ENCODE peak calls at places on chromosomes 16 and 17, in nine cellular contexts. Y, W, D, B, U, Z, O, P and N are unnamed samples. For H3K9me3, the result is how much of the 10 kb centered on the place peaks cover.

GRCh38 chr17:17315142-17315821 is 12.1 kb downstream of the NT5M start:
- DNase-seq in Y (no peak), W (no peak), D (no peak), B (no peak), U (no peak), Z (peak), O (no peak), P (no peak), N (no peak)

GRCh38 chr16:19284207-19284606 is 1.3 kb upstream of the CLEC19A start:
- DNase-seq in Y (no peak), W (no peak), D (no peak), B (no peak), U (peak), Z (peak), O (no peak), P (no peak), N (peak)

GRCh38 chr17:70855401-70856054 is 686.2 kb downstream of the KCNJ2 start:
- DNase-seq in Y (no peak), W (no peak), D (no peak), B (no peak), U (no peak), Z (peak), O (no peak), P (no peak), N (no peak)

GRCh38 chr17:28480278-28480677 is 6.8 kb downstream of the SLC13A2 start:
- DNase-seq in Y (no peak), W (no peak), D (no peak), B (no peak), U (no peak), Z (no peak), O (no peak), P (no peak), N (peak)

GRCh38 chr17:4531988-4532736 is 23.0 kb downstream of the MYBBP1A start:
- DNase-seq in Y (no peak), W (no peak), D (no peak), B (no peak), U (no peak), Z (no peak), O (no peak), P (no peak), N (no peak)

GRCh38 chr17:41178341-41178740 is 320 bp upstream of the KRTAP4-2 start:
- DNase-seq in Y (no peak), W (no peak), D (no peak), B (no peak), U (no peak), Z (no peak), O (no peak), P (no peak), N (no peak)

GRCh38 chr17:670286-670685 is 44.4 kb downstream of the VPS53 start:
- DNase-seq in Y (no peak), W (no peak), D (no peak), B (no peak), U (no peak), Z (no peak), O (no peak), P (no peak), N (no peak)

GRCh38 chr17:51848451-51848850 is 310.1 kb downstream of the CA10 start:
- DNase-seq in Y (no peak), W (no peak), D (no peak), B (no peak), U (no peak), Z (no peak), O (no peak), P (no peak), N (no peak)

GRCh38 chr16:1960665-1961630 is 1.6 kb downstream of the NDUFB10 start:
- DNase-seq in Y (peak), W (no peak), D (peak), B (no peak), U (peak), Z (no peak), O (peak), P (no peak), N (peak)

GRCh38 chr17:74119960-74120359 is 83.5 kb upstream of the RPL38 start:
- DNase-seq in Y (no peak), W (no peak), D (no peak), B (no peak), U (no peak), Z (no peak), O (no peak), P (no peak), N (no peak)

GRCh38 chr17:50274142-50274944 is at the start of gene TMEM92:
- DNase-seq in Y (peak), W (no peak), D (peak), B (no peak), U (no peak), Z (peak), O (no peak), P (peak), N (peak)

GRCh38 chr17:69961488-69962145 is 113.4 kb upstream of the KCNJ16 start:
- DNase-seq in Y (no peak), W (no peak), D (peak), B (peak), U (peak), Z (peak), O (no peak), P (peak), N (no peak)

GRCh38 chr16:57092786-57093301 is 461 bp downstream of the CPNE2 start:
- DNase-seq in Y (peak), W (peak), D (peak), B (peak), U (peak), Z (peak), O (peak), P (peak), N (peak)

GRCh38 chr16:3363793-3364192 is 8.1 kb downstream of the OR2C1 start:
- DNase-seq in Y (peak), W (no peak), D (no peak), B (no peak), U (no peak), Z (no peak), O (no peak), P (no peak), N (no peak)

GRCh38 chr17:57649191-57649590 is 95.9 kb downstream of the CCDC182 start:
- DNase-seq in Y (no peak), W (no peak), D (no peak), B (no peak), U (no peak), Z (no peak), O (no peak), P (no peak), N (no peak)

GRCh38 chr17:73255671-73256181 is 6.0 kb downstream of the CPSF4L start:
- DNase-seq in Y (peak), W (peak), D (peak), B (peak), U (peak), Z (peak), O (peak), P (no peak), N (peak)

GRCh38 chr16:3690991-3691720 is 26.2 kb downstream of the TRAP1 start:
- DNase-seq in Y (no peak), W (peak), D (no peak), B (no peak), U (no peak), Z (no peak), O (no peak), P (no peak), N (no peak)

GRCh38 chr17:64092952-64093451 is 36.9 kb downstream of the ERN1 start:
- DNase-seq in Y (peak), W (no peak), D (no peak), B (no peak), U (no peak), Z (no peak), O (no peak), P (no peak), N (no peak)

GRCh38 chr17:61409301-61410099 is 9.9 kb downstream of the TBX2 start:
- DNase-seq in Y (peak), W (peak), D (peak), B (peak), U (peak), Z (peak), O (no peak), P (peak), N (peak)

GRCh38 chr17:60325730-60326524 is 66.0 kb downstream of the USP32 start:
- DNase-seq in Y (no peak), W (no peak), D (no peak), B (no peak), U (no peak), Z (no peak), O (no peak), P (no peak), N (peak)

GRCh38 chr17:9981344-9981915 is 76.4 kb upstream of the RCVRN start:
- DNase-seq in Y (no peak), W (no peak), D (no peak), B (no peak), U (no peak), Z (no peak), O (no peak), P (no peak), N (no peak)

GRCh38 chr17:5558815-5559785 is 25.2 kb downstream of the NLRP1 start:
- DNase-seq in Y (no peak), W (no peak), D (no peak), B (no peak), U (no peak), Z (no peak), O (no peak), P (no peak), N (no peak)

GRCh38 chr17:49670641-49671040 is 7.3 kb downstream of the SPOP start:
- DNase-seq in Y (no peak), W (no peak), D (no peak), B (no peak), U (no peak), Z (no peak), O (no peak), P (no peak), N (no peak)

GRCh38 chr17:46150216-46150963 is 42.8 kb downstream of the KANSL1 start:
- DNase-seq in Y (no peak), W (no peak), D (no peak), B (no peak), U (no peak), Z (no peak), O (no peak), P (no peak), N (no peak)
- H3K27ac ChIP-seq in Y (no peak), W (no peak), D (no peak), B (no peak), U (no peak), Z (no peak), O (no peak), P (no peak), N (no peak)

GRCh38 chr16:35192993-35193392 is 1733.6 kb downstream of the TP53TG3F start:
- DNase-seq in Y (no peak), W (no peak), D (no peak), B (no peak), U (no peak), Z (no peak), O (no peak), P (no peak), N (no peak)
- H3K9me3 ChIP-seq in Y (under half), W (under half), D (under half), B (under half), U (under half), Z (under half), O (under half), P (under half), N (under half)

GRCh38 chr16:67396159-67396774 is 3.0 kb upstream of the TPPP3 start:
- DNase-seq in Y (peak), W (peak), D (peak), B (peak), U (peak), Z (peak), O (no peak), P (peak), N (peak)

GRCh38 chr16:67395458-67396158 is 2.3 kb upstream of the TPPP3 start:
- DNase-seq in Y (peak), W (peak), D (peak), B (no peak), U (no peak), Z (no peak), O (no peak), P (peak), N (no peak)

GRCh38 chr16:67393790-67394270 is 532 bp upstream of the TPPP3 start:
- DNase-seq in Y (no peak), W (peak), D (no peak), B (no peak), U (no peak), Z (no peak), O (no peak), P (no peak), N (no peak)

GRCh38 chr16:67394271-67395104 is 1.2 kb upstream of the TPPP3 start:
- DNase-seq in Y (no peak), W (peak), D (peak), B (peak), U (no peak), Z (no peak), O (no peak), P (peak), N (no peak)

GRCh38 chr16:67395105-67395457 is 1.8 kb upstream of the TPPP3 start:
- DNase-seq in Y (no peak), W (no peak), D (no peak), B (peak), U (peak), Z (no peak), O (no peak), P (no peak), N (no peak)
- H3K27ac ChIP-seq in Y (peak), W (peak), D (no peak), B (no peak), U (no peak), Z (peak), O (no peak), P (no peak), N (no peak)

DNA sequence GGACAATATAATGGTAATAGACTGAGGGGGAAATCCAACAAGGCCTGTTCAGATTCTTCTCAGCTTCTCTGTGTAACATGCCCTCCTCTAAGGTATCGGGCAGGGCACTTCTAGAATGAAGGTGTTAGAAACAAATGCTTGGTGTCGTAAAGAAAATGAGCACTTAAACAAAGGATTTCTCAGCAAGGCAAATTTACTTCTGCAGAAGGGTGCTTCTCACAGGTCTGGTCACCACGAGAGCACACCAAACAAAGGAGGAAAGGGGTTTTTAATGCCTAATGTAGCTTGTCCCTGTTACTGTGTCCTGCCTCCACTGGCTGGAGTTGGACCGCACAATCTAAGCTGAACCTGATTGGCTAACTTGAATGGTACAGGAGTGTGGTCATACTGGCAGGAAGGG is 642.6 kb upstream of the CDH8 start:
- DNase-seq in Y (no peak), W (no peak), D (no peak), B (no peak), U (no peak), Z (no peak), O (no peak), P (no peak), N (no peak)
- H3K9me3 ChIP-seq in Y (under half), W (under half), D (under half), B (under half), U (under half), Z (under half), O (under half), P (under half), N (under half)

GRCh38 chr17:81164464-81165245 is 652 bp upstream of the PVALEF start:
- DNase-seq in Y (peak), W (peak), D (peak), B (no peak), U (no peak), Z (peak), O (no peak), P (no peak), N (no peak)
- H3K27ac ChIP-seq in Y (peak), W (no peak), D (no peak), B (no peak), U (no peak), Z (peak), O (no peak), P (no peak), N (no peak)

GRCh38 chr16:75172578-75172977 is 24.3 kb downstream of the ZFP1 start:
- DNase-seq in Y (no peak), W (no peak), D (no peak), B (no peak), U (no peak), Z (no peak), O (no peak), P (no peak), N (no peak)

GRCh38 chr16:75175074-75175473 is 26.8 kb downstream of the ZFP1 start:
- DNase-seq in Y (no peak), W (no peak), D (no peak), B (no peak), U (no peak), Z (no peak), O (no peak), P (no peak), N (no peak)

DNA sequence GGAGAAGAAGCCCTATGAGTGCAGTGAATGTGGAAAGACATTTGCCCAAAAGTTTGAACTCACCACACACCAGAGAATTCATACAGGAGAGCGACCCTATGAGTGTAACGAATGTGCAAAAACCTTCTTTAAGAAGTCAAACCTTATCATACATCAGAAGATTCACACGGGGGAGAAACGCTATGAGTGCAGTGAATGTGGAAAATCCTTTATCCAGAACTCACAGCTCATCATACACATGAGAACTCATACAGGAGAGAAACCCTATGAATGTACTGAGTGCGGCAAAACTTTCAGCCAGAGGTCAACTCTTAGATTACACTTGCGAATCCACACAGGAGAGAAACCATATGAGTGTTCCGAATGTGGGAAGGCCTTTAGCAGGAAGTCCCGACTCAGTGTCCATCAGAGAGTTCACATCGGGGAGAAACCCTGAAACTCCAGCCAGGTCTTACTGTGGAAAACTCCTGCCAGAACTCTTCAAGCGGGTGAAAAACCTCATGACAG is 21.6 kb downstream of the ZFP1 start:
- DNase-seq in Y (no peak), W (no peak), D (no peak), B (no peak), U (no peak), Z (no peak), O (no peak), P (no peak), N (no peak)
- H3K9me3 ChIP-seq in Y (under half), W (under half), D (under half), B (under half), U (under half), Z (under half), O (under half), P (under half), N (under half)

GRCh38 chr17:55661963-55662834 is 60.5 kb downstream of the TMEM100 start:
- DNase-seq in Y (no peak), W (no peak), D (no peak), B (no peak), U (no peak), Z (no peak), O (no peak), P (no peak), N (no peak)
- H3K27ac ChIP-seq in Y (no peak), W (no peak), D (no peak), B (no peak), U (no peak), Z (no peak), O (no peak), P (no peak), N (no peak)

GRCh38 chr16:79870016-79870886 is 269.7 kb upstream of the MAF start:
- DNase-seq in Y (no peak), W (no peak), D (no peak), B (no peak), U (no peak), Z (no peak), O (no peak), P (no peak), N (no peak)

GRCh38 chr16:79871906-79872305 is 271.4 kb upstream of the MAF start:
- DNase-seq in Y (no peak), W (no peak), D (no peak), B (no peak), U (no peak), Z (no peak), O (no peak), P (no peak), N (no peak)

GRCh38 chr16:79874391-79874790 is 273.9 kb upstream of the MAF start:
- DNase-seq in Y (no peak), W (peak), D (no peak), B (no peak), U (no peak), Z (no peak), O (no peak), P (peak), N (peak)

GRCh38 chr16:79876332-79876730 is 275.8 kb upstream of the MAF start:
- DNase-seq in Y (no peak), W (no peak), D (no peak), B (no peak), U (no peak), Z (no peak), O (no peak), P (no peak), N (no peak)

GRCh38 chr16:79873825-79874224 is 273.3 kb upstream of the MAF start:
- DNase-seq in Y (no peak), W (no peak), D (no peak), B (no peak), U (no peak), Z (no peak), O (no peak), P (no peak), N (peak)
- H3K9me3 ChIP-seq in Y (under half), W (under half), D (under half), B (under half), U (under half), Z (under half), O (under half), P (under half), N (under half)